ENCODE peak calls at places on chromosomes 1 and 21, in five cellular contexts. Q, Z, Y, L and U are unnamed samples.
A peak's percentile ranks its signal among the peaks of the same experiment; 100 is the strongest.

GRCh38 chr1:4689941-4690635 is 35.7 kb downstream of the AJAP1 start:
- DNase-seq in Z (no peak), Q (no peak), Y (no peak), L (no peak), U (no peak)

GRCh38 chr1:167763525-167764220 is 41.9 kb downstream of the MPZL1 start:
- DNase-seq in Z (no peak), Q (no peak), Y (no peak), L (no peak), U (no peak)

GRCh38 chr1:58979085-58979484 is 195.2 kb upstream of the JUN start:
- DNase-seq in Z (no peak), Y (no peak), L (no peak), Q (peak; percentile 8), U (no peak)

GRCh38 chr1:8211620-8212442 is 106.1 kb upstream of the SLC45A1 start:
- DNase-seq in Y (peak; percentile 84), Z (peak; percentile 92), Q (peak; percentile 99), L (no peak), U (peak; percentile 95)

GRCh38 chr1:53572061-53572801 is 113.0 kb downstream of the DMRTB1 start:
- DNase-seq in Z (peak; percentile 93), Y (peak; percentile 74), Q (peak; percentile 50), L (no peak), U (peak; percentile 47)

GRCh38 chr1:228385232-228385631 is 21.4 kb downstream of the TRIM11 start:
- DNase-seq in L (no peak), Q (no peak), Z (no peak), Y (no peak), U (no peak)

GRCh38 chr1:45551684-45552083 is 1.1 kb downstream of the AKR1A1 start:
- DNase-seq in Y (no peak), Z (no peak), Q (no peak), L (no peak), U (no peak)

GRCh38 chr1:160205242-160205973 is at the start of gene PEA15:
- DNase-seq in L (peak; percentile 76), Z (peak; percentile 92), Y (peak; percentile 69), Q (peak; percentile 62), U (no peak)

GRCh38 chr1:219664310-219665029 is 51.6 kb upstream of the ZC3H11B start:
- DNase-seq in L (no peak), Z (no peak), Y (no peak), Q (no peak), U (no peak)

GRCh38 chr21:45826733-45827692 is 154.6 kb upstream of the COL6A1 start:
- DNase-seq in L (no peak), Q (no peak), Z (no peak), Y (no peak), U (no peak)

GRCh38 chr1:51147394-51147793 is 45.4 kb downstream of the C1orf185 start:
- DNase-seq in L (no peak), Y (no peak), Z (no peak), Q (no peak), U (no peak)

GRCh38 chr1:86502721-86503430 is 34.1 kb downstream of the CLCA1 start:
- DNase-seq in Z (no peak), Q (no peak), Y (no peak), L (peak; percentile 27), U (no peak)

GRCh38 chr1:181104790-181105133 is 16.3 kb downstream of the IER5 start:
- DNase-seq in L (peak; percentile 59), Q (no peak), Z (no peak), Y (no peak), U (no peak)

GRCh38 chr1:180221461-180221860 is 8.6 kb upstream of the LHX4 start:
- DNase-seq in Q (peak; percentile 59), L (no peak), Y (peak; percentile 35), Z (peak; percentile 76), U (no peak)

GRCh38 chr1:16172964-16173446 is 17.1 kb upstream of the EPHA2 start:
- DNase-seq in Z (no peak), L (no peak), Q (peak; percentile 87), Y (no peak), U (no peak)

GRCh38 chr1:203325418-203326091 is 20.2 kb downstream of the BTG2 start:
- DNase-seq in Q (no peak), Z (no peak), L (no peak), Y (peak; percentile 89), U (no peak)

GRCh38 chr1:98749152-98749756 is 87.7 kb downstream of the SNX7 start:
- DNase-seq in Z (peak; percentile 12), L (no peak), Q (peak; percentile 18), Y (no peak), U (no peak)

GRCh38 chr1:74314438-74314837 is 79.3 kb downstream of the TNNI3K start:
- DNase-seq in Y (no peak), Q (peak; percentile 11), L (no peak), Z (no peak), U (no peak)

GRCh38 chr1:52153898-52154297 is 12.0 kb downstream of the ZFYVE9 start:
- DNase-seq in Q (no peak), L (no peak), Z (no peak), Y (no peak), U (no peak)

GRCh38 chr1:40651138-40651857 is 14.2 kb downstream of the RIMS3 start:
- DNase-seq in L (no peak), Z (no peak), Y (no peak), Q (no peak), U (no peak)

GRCh38 chr1:220528679-220529529 is 968 bp downstream of the MARK1 start:
- DNase-seq in Y (peak; percentile 45), Z (no peak), L (peak; percentile 38), Q (no peak), U (no peak)

GRCh38 chr1:57319165-57319564 is 104.7 kb downstream of the DAB1 start:
- DNase-seq in Z (peak; percentile 39), Q (no peak), Y (peak; percentile 18), L (no peak), U (no peak)

GRCh38 chr1:186715887-186716809 is 35.9 kb upstream of the PTGS2 start:
- DNase-seq in Q (peak; percentile 54), Z (no peak), L (no peak), Y (no peak), U (peak; percentile 3)

GRCh38 chr1:202047977-202048376 is 37.6 kb downstream of the ELF3 start:
- DNase-seq in Z (no peak), L (no peak), Q (no peak), Y (no peak), U (no peak)

GRCh38 chr21:35376406-35377135 is 327.5 kb upstream of the RUNX1 start:
- DNase-seq in Z (no peak), L (no peak), Q (no peak), Y (no peak), U (no peak)

GRCh38 chr21:38295997-38296764 is 39.4 kb downstream of the KCNJ15 start:
- DNase-seq in L (peak; percentile 15), Z (no peak), Y (no peak), Q (no peak), U (no peak)

GRCh38 chr1:201348211-201348566 is 29.3 kb downstream of the TNNT2 start:
- DNase-seq in Z (peak; percentile 81), Y (peak; percentile 77), L (peak; percentile 74), Q (peak; percentile 39), U (peak; percentile 10)

GRCh38 chr1:201608635-201609395 is 69.9 kb downstream of the NAV1 start:
- DNase-seq in Q (no peak), Y (no peak), Z (peak; percentile 57), L (no peak), U (no peak)

GRCh38 chr1:103084176-103084575 is 24.1 kb downstream of the COL11A1 start:
- DNase-seq in Y (no peak), Z (no peak), L (no peak), Q (no peak), U (no peak)

GRCh38 chr1:12433323-12434053 is 184.5 kb downstream of the DHRS3 start:
- DNase-seq in L (peak; percentile 15), Z (no peak), Y (peak; percentile 75), Q (peak; percentile 77), U (no peak)

GRCh38 chr1:165637427-165637826 is 6.4 kb downstream of the MGST3 start:
- DNase-seq in Q (peak; percentile 92), Z (peak; percentile 26), Y (no peak), L (no peak), U (peak; percentile 86)

GRCh38 chr1:178238722-178239510 is 145.0 kb downstream of the RASAL2 start:
- DNase-seq in L (no peak), Y (no peak), Z (peak; percentile 75), Q (peak; percentile 98), U (peak; percentile 99)

GRCh38 chr1:230976825-230977747 is 1.6 kb downstream of the TTC13 start:
- DNase-seq in Q (no peak), Z (no peak), Y (no peak), L (no peak), U (no peak)

GRCh38 chr1:23980725-23981063 is 567 bp upstream of the SRSF10 start:
- DNase-seq in Q (peak; percentile 43), L (peak; percentile 11), Z (peak; percentile 5), Y (peak; percentile 90), U (no peak)

GRCh38 chr1:24175033-24175755 is 11.9 kb downstream of the IFNLR1 start:
- DNase-seq in Q (no peak), Y (no peak), L (no peak), Z (no peak), U (no peak)